ENCODE peak calls at places on chromosomes 1 and 21, in five cellular contexts. One of them, this sample, is unnamed.

GRCh38 chr1:34549199-34549598 is 205.6 kb upstream of the GJB5 start:
- DNase-seq in activated naive CD4-positive, alpha-beta T cell treated with Interleukin-2 at 50 U/mL for 16 hours: no peak
- DNase-seq in HuH-7: peak
- DNase-seq in ELR: no peak
- DNase-seq in CD8-positive, alpha-beta memory T cell: no peak
- DNase-seq in this sample: no peak

GRCh38 chr1:38106726-38107125 is 60.1 kb upstream of the POU3F1 start:
- DNase-seq in activated naive CD4-positive, alpha-beta T cell treated with Interleukin-2 at 50 U/mL for 16 hours: no peak
- DNase-seq in HuH-7: no peak
- DNase-seq in ELR: no peak
- DNase-seq in CD8-positive, alpha-beta memory T cell: no peak
- DNase-seq in this sample: no peak

GRCh38 chr1:181251001-181251712 is 162.7 kb downstream of the IER5 start:
- DNase-seq in activated naive CD4-positive, alpha-beta T cell treated with Interleukin-2 at 50 U/mL for 16 hours: no peak
- DNase-seq in HuH-7: no peak
- DNase-seq in ELR: peak
- DNase-seq in CD8-positive, alpha-beta memory T cell: no peak
- DNase-seq in this sample: peak

GRCh38 chr1:1550591-1551432 is 10.4 kb upstream of the TMEM240 start:
- DNase-seq in activated naive CD4-positive, alpha-beta T cell treated with Interleukin-2 at 50 U/mL for 16 hours: no peak
- DNase-seq in HuH-7: peak
- DNase-seq in ELR: peak
- DNase-seq in CD8-positive, alpha-beta memory T cell: no peak
- DNase-seq in this sample: no peak

GRCh38 chr1:227848430-227848932 is 33.0 kb downstream of the PRSS38 start:
- DNase-seq in activated naive CD4-positive, alpha-beta T cell treated with Interleukin-2 at 50 U/mL for 16 hours: no peak
- DNase-seq in HuH-7: no peak
- DNase-seq in ELR: no peak
- DNase-seq in CD8-positive, alpha-beta memory T cell: no peak
- DNase-seq in this sample: no peak

GRCh38 chr1:185352067-185352466 is 35.0 kb upstream of the IVNS1ABP start:
- DNase-seq in activated naive CD4-positive, alpha-beta T cell treated with Interleukin-2 at 50 U/mL for 16 hours: no peak
- DNase-seq in HuH-7: no peak
- DNase-seq in ELR: peak
- DNase-seq in CD8-positive, alpha-beta memory T cell: no peak
- DNase-seq in this sample: no peak

GRCh38 chr1:27058976-27059688 is 46.5 kb upstream of the TENT5B start:
- DNase-seq in activated naive CD4-positive, alpha-beta T cell treated with Interleukin-2 at 50 U/mL for 16 hours: no peak
- DNase-seq in HuH-7: no peak
- DNase-seq in ELR: no peak
- DNase-seq in CD8-positive, alpha-beta memory T cell: no peak
- DNase-seq in this sample: no peak

GRCh38 chr1:26483980-26484379 is 11.7 kb downstream of the HMGN2 start:
- DNase-seq in activated naive CD4-positive, alpha-beta T cell treated with Interleukin-2 at 50 U/mL for 16 hours: no peak
- DNase-seq in HuH-7: no peak
- DNase-seq in ELR: no peak
- DNase-seq in CD8-positive, alpha-beta memory T cell: no peak
- DNase-seq in this sample: no peak

GRCh38 chr1:197621761-197622160 is 153.5 kb downstream of the DENND1B start:
- DNase-seq in activated naive CD4-positive, alpha-beta T cell treated with Interleukin-2 at 50 U/mL for 16 hours: no peak
- DNase-seq in HuH-7: no peak
- DNase-seq in ELR: no peak
- DNase-seq in CD8-positive, alpha-beta memory T cell: no peak
- DNase-seq in this sample: no peak

GRCh38 chr1:201790261-201790660 is 38.7 kb upstream of the IPO9 start:
- DNase-seq in activated naive CD4-positive, alpha-beta T cell treated with Interleukin-2 at 50 U/mL for 16 hours: no peak
- DNase-seq in HuH-7: no peak
- DNase-seq in ELR: peak
- DNase-seq in CD8-positive, alpha-beta memory T cell: no peak
- DNase-seq in this sample: no peak

GRCh38 chr1:166032901-166033371 is 133.9 kb downstream of the FAM78B start:
- DNase-seq in activated naive CD4-positive, alpha-beta T cell treated with Interleukin-2 at 50 U/mL for 16 hours: no peak
- DNase-seq in HuH-7: no peak
- DNase-seq in ELR: no peak
- DNase-seq in CD8-positive, alpha-beta memory T cell: no peak
- DNase-seq in this sample: no peak

GRCh38 chr21:45447821-45448220 is 42.9 kb downstream of the COL18A1 start:
- DNase-seq in activated naive CD4-positive, alpha-beta T cell treated with Interleukin-2 at 50 U/mL for 16 hours: no peak
- DNase-seq in HuH-7: no peak
- DNase-seq in ELR: peak
- DNase-seq in CD8-positive, alpha-beta memory T cell: no peak
- DNase-seq in this sample: no peak

GRCh38 chr1:189431437-189431836 is 1046.2 kb downstream of the BRINP3 start:
- DNase-seq in activated naive CD4-positive, alpha-beta T cell treated with Interleukin-2 at 50 U/mL for 16 hours: no peak
- DNase-seq in HuH-7: no peak
- DNase-seq in ELR: no peak
- DNase-seq in CD8-positive, alpha-beta memory T cell: no peak
- DNase-seq in this sample: no peak

GRCh38 chr1:83725735-83726360 is 273.1 kb downstream of the TTLL7 start:
- DNase-seq in activated naive CD4-positive, alpha-beta T cell treated with Interleukin-2 at 50 U/mL for 16 hours: no peak
- DNase-seq in HuH-7: no peak
- DNase-seq in ELR: no peak
- DNase-seq in CD8-positive, alpha-beta memory T cell: no peak
- DNase-seq in this sample: no peak

GRCh38 chr1:173453982-173454381 is 23.2 kb upstream of the PRDX6 start:
- DNase-seq in activated naive CD4-positive, alpha-beta T cell treated with Interleukin-2 at 50 U/mL for 16 hours: no peak
- DNase-seq in HuH-7: no peak
- DNase-seq in ELR: peak
- DNase-seq in CD8-positive, alpha-beta memory T cell: no peak
- DNase-seq in this sample: no peak

GRCh38 chr1:21534674-21535378 is 25.6 kb downstream of the ALPL start:
- DNase-seq in activated naive CD4-positive, alpha-beta T cell treated with Interleukin-2 at 50 U/mL for 16 hours: no peak
- DNase-seq in HuH-7: peak
- DNase-seq in ELR: peak
- DNase-seq in CD8-positive, alpha-beta memory T cell: no peak
- DNase-seq in this sample: no peak